ENCODE peak calls at places on chromosomes 4 and X, in six cellular contexts. One of them, this sample, is unnamed.

GRCh38 chrX:28177202-28177601 is 196.0 kb upstream of the DCAF8L1 start:
- DNase-seq in C1 segment of cervical spinal cord: no peak
- DNase-seq in HEK293T: peak
- DNase-seq in M059J: no peak
- DNase-seq in activated B cell treated with CpG ODN at 0.5 μM for 24 hours: no peak
- DNase-seq in HCEC 1CT: no peak
- DNase-seq in this sample: no peak

GRCh38 chr4:104393649-104394048 is 101.0 kb downstream of the CXXC4 start:
- DNase-seq in C1 segment of cervical spinal cord: no peak
- DNase-seq in HEK293T: no peak
- DNase-seq in M059J: no peak
- DNase-seq in activated B cell treated with CpG ODN at 0.5 μM for 24 hours: no peak
- DNase-seq in HCEC 1CT: no peak
- DNase-seq in this sample: no peak

GRCh38 chrX:38347136-38347535 is 5.3 kb upstream of the OTC start:
- DNase-seq in C1 segment of cervical spinal cord: no peak
- DNase-seq in HEK293T: no peak
- DNase-seq in M059J: peak
- DNase-seq in activated B cell treated with CpG ODN at 0.5 μM for 24 hours: no peak
- DNase-seq in HCEC 1CT: peak
- DNase-seq in this sample: peak

GRCh38 chr4:152266831-152267480 is 268.9 kb downstream of the FBXW7 start:
- DNase-seq in C1 segment of cervical spinal cord: no peak
- DNase-seq in HEK293T: no peak
- DNase-seq in M059J: no peak
- DNase-seq in activated B cell treated with CpG ODN at 0.5 μM for 24 hours: no peak
- DNase-seq in HCEC 1CT: no peak
- DNase-seq in this sample: no peak

GRCh38 chr4:6335040-6335590 is 65.5 kb downstream of the WFS1 start:
- DNase-seq in C1 segment of cervical spinal cord: no peak
- DNase-seq in HEK293T: no peak
- DNase-seq in M059J: no peak
- DNase-seq in activated B cell treated with CpG ODN at 0.5 μM for 24 hours: no peak
- DNase-seq in HCEC 1CT: no peak
- DNase-seq in this sample: no peak

GRCh38 chr4:1578968-1579833 is 104.9 kb downstream of the FAM53A start:
- DNase-seq in C1 segment of cervical spinal cord: peak
- DNase-seq in HEK293T: peak
- DNase-seq in M059J: peak
- DNase-seq in activated B cell treated with CpG ODN at 0.5 μM for 24 hours: peak
- DNase-seq in HCEC 1CT: peak
- DNase-seq in this sample: peak

GRCh38 chrX:71871367-71871766 is 39.3 kb upstream of the NHSL2 start:
- DNase-seq in C1 segment of cervical spinal cord: no peak
- DNase-seq in HEK293T: no peak
- DNase-seq in M059J: peak
- DNase-seq in activated B cell treated with CpG ODN at 0.5 μM for 24 hours: no peak
- DNase-seq in HCEC 1CT: no peak
- DNase-seq in this sample: no peak

GRCh38 chr4:86521373-86521969 is 72.6 kb upstream of the PTPN13 start:
- DNase-seq in C1 segment of cervical spinal cord: no peak
- DNase-seq in HEK293T: no peak
- DNase-seq in M059J: no peak
- DNase-seq in activated B cell treated with CpG ODN at 0.5 μM for 24 hours: no peak
- DNase-seq in HCEC 1CT: no peak
- DNase-seq in this sample: no peak

GRCh38 chr4:54332577-54332976 is 103.5 kb downstream of the PDGFRA start:
- DNase-seq in C1 segment of cervical spinal cord: peak
- DNase-seq in HEK293T: no peak
- DNase-seq in M059J: no peak
- DNase-seq in activated B cell treated with CpG ODN at 0.5 μM for 24 hours: no peak
- DNase-seq in HCEC 1CT: no peak
- DNase-seq in this sample: no peak

GRCh38 chr4:13481569-13481968 is 2.6 kb downstream of the RAB28 start:
- DNase-seq in C1 segment of cervical spinal cord: no peak
- DNase-seq in HEK293T: no peak
- DNase-seq in M059J: peak
- DNase-seq in activated B cell treated with CpG ODN at 0.5 μM for 24 hours: no peak
- DNase-seq in HCEC 1CT: peak
- DNase-seq in this sample: peak

GRCh38 chr4:99687120-99687519 is 29.5 kb upstream of the C4orf54 start:
- DNase-seq in C1 segment of cervical spinal cord: no peak
- DNase-seq in HEK293T: no peak
- DNase-seq in M059J: no peak
- DNase-seq in activated B cell treated with CpG ODN at 0.5 μM for 24 hours: no peak
- DNase-seq in HCEC 1CT: no peak
- DNase-seq in this sample: no peak

GRCh38 chrX:43357741-43358140 is 298.4 kb upstream of the MAOA start:
- DNase-seq in C1 segment of cervical spinal cord: no peak
- DNase-seq in HEK293T: no peak
- DNase-seq in M059J: peak
- DNase-seq in activated B cell treated with CpG ODN at 0.5 μM for 24 hours: no peak
- DNase-seq in HCEC 1CT: no peak
- DNase-seq in this sample: no peak

GRCh38 chrX:82732861-82733260 is 775.2 kb upstream of the POU3F4 start:
- DNase-seq in C1 segment of cervical spinal cord: no peak
- DNase-seq in HEK293T: no peak
- DNase-seq in M059J: no peak
- DNase-seq in activated B cell treated with CpG ODN at 0.5 μM for 24 hours: no peak
- DNase-seq in HCEC 1CT: no peak
- DNase-seq in this sample: no peak

GRCh38 chrX:19721726-19722370 is 165.6 kb downstream of the SH3KBP1 start:
- DNase-seq in C1 segment of cervical spinal cord: peak
- DNase-seq in HEK293T: no peak
- DNase-seq in M059J: peak
- DNase-seq in activated B cell treated with CpG ODN at 0.5 μM for 24 hours: no peak
- DNase-seq in HCEC 1CT: no peak
- DNase-seq in this sample: no peak

GRCh38 chrX:1727531-1728027 is 112.7 kb downstream of the ASMT start:
- DNase-seq in C1 segment of cervical spinal cord: no peak
- DNase-seq in HEK293T: no peak
- DNase-seq in M059J: peak
- DNase-seq in activated B cell treated with CpG ODN at 0.5 μM for 24 hours: no peak
- DNase-seq in HCEC 1CT: no peak
- DNase-seq in this sample: peak

GRCh38 chr4:88791274-88791673 is 93.6 kb upstream of the NAP1L5 start:
- DNase-seq in C1 segment of cervical spinal cord: no peak
- DNase-seq in HEK293T: no peak
- DNase-seq in M059J: peak
- DNase-seq in activated B cell treated with CpG ODN at 0.5 μM for 24 hours: no peak
- DNase-seq in HCEC 1CT: peak
- DNase-seq in this sample: peak

GRCh38 chr4:105620640-105621323 is 68.4 kb downstream of the ARHGEF38 start:
- DNase-seq in C1 segment of cervical spinal cord: no peak
- DNase-seq in HEK293T: no peak
- DNase-seq in M059J: peak
- DNase-seq in activated B cell treated with CpG ODN at 0.5 μM for 24 hours: no peak
- DNase-seq in HCEC 1CT: peak
- DNase-seq in this sample: peak

GRCh38 chr4:3445111-3445820 is 3.5 kb downstream of the HGFAC start:
- DNase-seq in C1 segment of cervical spinal cord: no peak
- DNase-seq in HEK293T: no peak
- DNase-seq in M059J: no peak
- DNase-seq in activated B cell treated with CpG ODN at 0.5 μM for 24 hours: no peak
- DNase-seq in HCEC 1CT: no peak
- DNase-seq in this sample: no peak

GRCh38 chr4:118221193-118221800 is 131.5 kb downstream of the PRSS12 start:
- DNase-seq in C1 segment of cervical spinal cord: no peak
- DNase-seq in HEK293T: no peak
- DNase-seq in M059J: no peak
- DNase-seq in activated B cell treated with CpG ODN at 0.5 μM for 24 hours: no peak
- DNase-seq in HCEC 1CT: no peak
- DNase-seq in this sample: no peak

GRCh38 chr4:2587215-2587823 is 50.9 kb downstream of the FAM193A start:
- DNase-seq in C1 segment of cervical spinal cord: no peak
- DNase-seq in HEK293T: no peak
- DNase-seq in M059J: no peak
- DNase-seq in activated B cell treated with CpG ODN at 0.5 μM for 24 hours: no peak
- DNase-seq in HCEC 1CT: no peak
- DNase-seq in this sample: no peak

GRCh38 chr4:129561280-129561679 is 465.3 kb downstream of the C4orf33 start:
- DNase-seq in C1 segment of cervical spinal cord: no peak
- DNase-seq in HEK293T: no peak
- DNase-seq in M059J: no peak
- DNase-seq in activated B cell treated with CpG ODN at 0.5 μM for 24 hours: no peak
- DNase-seq in HCEC 1CT: no peak
- DNase-seq in this sample: no peak

GRCh38 chr4:102625232-102625930 is 124.2 kb downstream of the NFKB1 start:
- DNase-seq in C1 segment of cervical spinal cord: peak
- DNase-seq in HEK293T: peak
- DNase-seq in M059J: peak
- DNase-seq in activated B cell treated with CpG ODN at 0.5 μM for 24 hours: no peak
- DNase-seq in HCEC 1CT: peak
- DNase-seq in this sample: peak

GRCh38 chr4:182268966-182269365 is 25.8 kb downstream of the TENM3 start:
- DNase-seq in C1 segment of cervical spinal cord: no peak
- DNase-seq in HEK293T: no peak
- DNase-seq in M059J: no peak
- DNase-seq in activated B cell treated with CpG ODN at 0.5 μM for 24 hours: no peak
- DNase-seq in HCEC 1CT: no peak
- DNase-seq in this sample: no peak

GRCh38 chrX:2185341-2186082 is 315.3 kb downstream of the DHRSX start:
- DNase-seq in C1 segment of cervical spinal cord: no peak
- DNase-seq in HEK293T: no peak
- DNase-seq in M059J: no peak
- DNase-seq in activated B cell treated with CpG ODN at 0.5 μM for 24 hours: no peak
- DNase-seq in HCEC 1CT: no peak
- DNase-seq in this sample: no peak

GRCh38 chr4:133145758-133146157 is 3.3 kb upstream of the PCDH10 start:
- DNase-seq in C1 segment of cervical spinal cord: peak
- DNase-seq in HEK293T: no peak
- DNase-seq in M059J: no peak
- DNase-seq in activated B cell treated with CpG ODN at 0.5 μM for 24 hours: no peak
- DNase-seq in HCEC 1CT: no peak
- DNase-seq in this sample: no peak

GRCh38 chr4:158826057-158826456 is 57.2 kb downstream of the FNIP2 start:
- DNase-seq in C1 segment of cervical spinal cord: no peak
- DNase-seq in HEK293T: no peak
- DNase-seq in M059J: no peak
- DNase-seq in activated B cell treated with CpG ODN at 0.5 μM for 24 hours: no peak
- DNase-seq in HCEC 1CT: no peak
- DNase-seq in this sample: no peak

GRCh38 chr4:133593764-133594163 is 444.7 kb downstream of the PCDH10 start:
- DNase-seq in C1 segment of cervical spinal cord: no peak
- DNase-seq in HEK293T: no peak
- DNase-seq in M059J: no peak
- DNase-seq in activated B cell treated with CpG ODN at 0.5 μM for 24 hours: no peak
- DNase-seq in HCEC 1CT: no peak
- DNase-seq in this sample: no peak

GRCh38 chrX:66833426-66833825 is 194.5 kb upstream of the EDA2R start:
- DNase-seq in C1 segment of cervical spinal cord: no peak
- DNase-seq in HEK293T: no peak
- DNase-seq in M059J: no peak
- DNase-seq in activated B cell treated with CpG ODN at 0.5 μM for 24 hours: no peak
- DNase-seq in HCEC 1CT: no peak
- DNase-seq in this sample: no peak

GRCh38 chr4:60805500-60806313 is 394.4 kb upstream of the ADGRL3 start:
- DNase-seq in C1 segment of cervical spinal cord: no peak
- DNase-seq in HEK293T: peak
- DNase-seq in M059J: no peak
- DNase-seq in activated B cell treated with CpG ODN at 0.5 μM for 24 hours: no peak
- DNase-seq in HCEC 1CT: no peak
- DNase-seq in this sample: peak

GRCh38 chr4:16264798-16265197 is 38.5 kb upstream of the TAPT1 start:
- DNase-seq in C1 segment of cervical spinal cord: no peak
- DNase-seq in HEK293T: peak
- DNase-seq in M059J: peak
- DNase-seq in activated B cell treated with CpG ODN at 0.5 μM for 24 hours: no peak
- DNase-seq in HCEC 1CT: peak
- DNase-seq in this sample: peak

GRCh38 chrX:133921764-133922389 is 63.5 kb downstream of the GPC3 start:
- DNase-seq in C1 segment of cervical spinal cord: no peak
- DNase-seq in HEK293T: peak
- DNase-seq in M059J: peak
- DNase-seq in activated B cell treated with CpG ODN at 0.5 μM for 24 hours: peak
- DNase-seq in HCEC 1CT: no peak
- DNase-seq in this sample: peak

GRCh38 chrX:63282077-63282476 is 69.1 kb downstream of the SPIN4 start:
- DNase-seq in C1 segment of cervical spinal cord: no peak
- DNase-seq in HEK293T: no peak
- DNase-seq in M059J: no peak
- DNase-seq in activated B cell treated with CpG ODN at 0.5 μM for 24 hours: no peak
- DNase-seq in HCEC 1CT: no peak
- DNase-seq in this sample: no peak

GRCh38 chrX:29627833-29628232 is 587.5 kb upstream of the MAGEB2 start:
- DNase-seq in C1 segment of cervical spinal cord: no peak
- DNase-seq in HEK293T: no peak
- DNase-seq in M059J: peak
- DNase-seq in activated B cell treated with CpG ODN at 0.5 μM for 24 hours: no peak
- DNase-seq in HCEC 1CT: no peak
- DNase-seq in this sample: no peak

GRCh38 chr4:56799291-56799823 is 22.1 kb downstream of the SPINK2 start:
- DNase-seq in C1 segment of cervical spinal cord: no peak
- DNase-seq in HEK293T: no peak
- DNase-seq in M059J: peak
- DNase-seq in activated B cell treated with CpG ODN at 0.5 μM for 24 hours: no peak
- DNase-seq in HCEC 1CT: no peak
- DNase-seq in this sample: no peak

This sample was measured in EL.